ENCODE peak calls at places on chromosomes 5 and 9, in nine cellular contexts. One of them, this sample, is unnamed.

GRCh38 chr9:30746589-30746988 is 1637.9 kb upstream of the ACO1 start:
- DNase-seq in neural progenitor cell: no peak
- DNase-seq in SK-N-SH: no peak
- DNase-seq in HCT116: no peak
- DNase-seq in GM23338: no peak
- DNase-seq in MM.1S: no peak
- DNase-seq in OCI-LY7: no peak
- DNase-seq in GM23248: no peak
- DNase-seq in PC-3: no peak
- DNase-seq in this sample: no peak

GRCh38 chr9:83933804-83934203 is 12.6 kb upstream of the KIF27 start:
- DNase-seq in neural progenitor cell: no peak
- DNase-seq in HCT116: no peak
- DNase-seq in PC-3: no peak
- DNase-seq in OCI-LY7: no peak
- DNase-seq in GM23248: peak
- DNase-seq in GM23338: no peak
- DNase-seq in MM.1S: no peak
- DNase-seq in SK-N-SH: no peak
- DNase-seq in this sample: peak

GRCh38 chr9:7976167-7976755 is 176.7 kb upstream of the DMAC1 start:
- DNase-seq in GM23338: no peak
- DNase-seq in OCI-LY7: peak
- DNase-seq in GM23248: no peak
- DNase-seq in HCT116: no peak
- DNase-seq in neural progenitor cell: no peak
- DNase-seq in PC-3: no peak
- DNase-seq in MM.1S: peak
- DNase-seq in SK-N-SH: no peak
- DNase-seq in this sample: no peak

GRCh38 chr5:171496431-171496830 is 77.0 kb downstream of the FGF18 start:
- DNase-seq in HCT116: no peak
- DNase-seq in PC-3: no peak
- DNase-seq in neural progenitor cell: no peak
- DNase-seq in MM.1S: no peak
- DNase-seq in GM23338: no peak
- DNase-seq in OCI-LY7: no peak
- DNase-seq in SK-N-SH: no peak
- DNase-seq in GM23248: no peak
- DNase-seq in this sample: no peak

GRCh38 chr9:135046156-135047025 is 41.1 kb upstream of the OLFM1 start:
- DNase-seq in PC-3: no peak
- DNase-seq in neural progenitor cell: no peak
- DNase-seq in HCT116: no peak
- DNase-seq in OCI-LY7: no peak
- DNase-seq in GM23248: no peak
- DNase-seq in SK-N-SH: no peak
- DNase-seq in MM.1S: no peak
- DNase-seq in GM23338: no peak
- DNase-seq in this sample: no peak

GRCh38 chr9:21802418-21803000 is at the start of gene MTAP:
- DNase-seq in SK-N-SH: peak
- DNase-seq in GM23338: peak
- DNase-seq in MM.1S: peak
- DNase-seq in HCT116: peak
- DNase-seq in GM23248: peak
- DNase-seq in PC-3: peak
- DNase-seq in neural progenitor cell: peak
- DNase-seq in OCI-LY7: peak
- DNase-seq in this sample: peak

GRCh38 chr9:92133949-92134604 is 18.9 kb upstream of the SPTLC1 start:
- DNase-seq in SK-N-SH: peak
- DNase-seq in OCI-LY7: peak
- DNase-seq in neural progenitor cell: peak
- DNase-seq in GM23248: peak
- DNase-seq in GM23338: peak
- DNase-seq in PC-3: peak
- DNase-seq in MM.1S: peak
- DNase-seq in HCT116: peak
- DNase-seq in this sample: peak

GRCh38 chr5:179698935-179699639 is at the start of gene CANX:
- DNase-seq in SK-N-SH: no peak
- DNase-seq in GM23248: peak
- DNase-seq in OCI-LY7: no peak
- DNase-seq in MM.1S: peak
- DNase-seq in PC-3: no peak
- DNase-seq in HCT116: no peak
- DNase-seq in neural progenitor cell: no peak
- DNase-seq in GM23338: peak
- DNase-seq in this sample: no peak

GRCh38 chr5:72185717-72186388 is 78.6 kb downstream of the MAP1B start:
- DNase-seq in MM.1S: no peak
- DNase-seq in neural progenitor cell: no peak
- DNase-seq in SK-N-SH: no peak
- DNase-seq in PC-3: no peak
- DNase-seq in GM23338: no peak
- DNase-seq in OCI-LY7: no peak
- DNase-seq in HCT116: no peak
- DNase-seq in GM23248: peak
- DNase-seq in this sample: no peak

GRCh38 chr5:111829701-111830100 is 72.7 kb upstream of the NREP start:
- DNase-seq in GM23248: peak
- DNase-seq in PC-3: peak
- DNase-seq in HCT116: no peak
- DNase-seq in MM.1S: no peak
- DNase-seq in GM23338: no peak
- DNase-seq in SK-N-SH: no peak
- DNase-seq in OCI-LY7: no peak
- DNase-seq in neural progenitor cell: no peak
- DNase-seq in this sample: no peak

GRCh38 chr5:178388381-178389030 is 155.9 kb upstream of the PHYKPL start:
- DNase-seq in MM.1S: no peak
- DNase-seq in OCI-LY7: no peak
- DNase-seq in neural progenitor cell: no peak
- DNase-seq in GM23248: peak
- DNase-seq in HCT116: no peak
- DNase-seq in GM23338: no peak
- DNase-seq in SK-N-SH: peak
- DNase-seq in PC-3: no peak
- DNase-seq in this sample: peak
- TF ChIP-seq EZH2phosphoT487 in MM.1S: no peak
- TF ChIP-seq EZH2phosphoT487 in OCI-LY7: no peak
- TF ChIP-seq EZH2phosphoT487 in neural progenitor cell: no peak
- TF ChIP-seq EZH2phosphoT487 in GM23248: no peak
- TF ChIP-seq EZH2phosphoT487 in HCT116: no peak
- TF ChIP-seq EZH2phosphoT487 in GM23338: no peak
- TF ChIP-seq EZH2phosphoT487 in SK-N-SH: no peak
- TF ChIP-seq EZH2phosphoT487 in PC-3: no peak
- TF ChIP-seq EZH2phosphoT487 in this sample: no peak

DNA sequence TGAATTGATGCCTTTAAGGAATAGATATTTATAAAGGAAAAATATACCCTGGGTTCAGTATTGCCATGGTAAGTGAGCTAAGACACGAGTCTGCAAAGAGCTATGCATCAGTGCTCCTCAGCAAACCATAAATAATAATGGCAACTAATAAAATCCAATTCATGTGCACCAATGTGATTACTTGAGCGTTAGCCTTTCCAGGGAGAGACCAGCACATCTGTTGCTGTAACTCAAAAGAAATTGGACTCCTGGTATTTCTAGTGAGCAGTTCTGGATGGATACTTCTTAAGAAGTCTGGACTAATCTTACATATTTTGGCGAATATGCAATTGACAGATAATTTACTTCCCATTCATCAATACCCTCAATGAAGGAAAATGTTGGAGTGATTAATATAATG is 373.3 kb downstream of the ARHGEF28 start:
- DNase-seq in GM23338: no peak
- DNase-seq in MM.1S: no peak
- DNase-seq in OCI-LY7: no peak
- DNase-seq in GM23248: no peak
- DNase-seq in PC-3: no peak
- DNase-seq in SK-N-SH: no peak
- DNase-seq in HCT116: no peak
- DNase-seq in neural progenitor cell: no peak
- DNase-seq in this sample: no peak
- TF ChIP-seq EZH2phosphoT487 in GM23338: no peak
- TF ChIP-seq EZH2phosphoT487 in MM.1S: no peak
- TF ChIP-seq EZH2phosphoT487 in OCI-LY7: no peak
- TF ChIP-seq EZH2phosphoT487 in GM23248: no peak
- TF ChIP-seq EZH2phosphoT487 in PC-3: no peak
- TF ChIP-seq EZH2phosphoT487 in SK-N-SH: no peak
- TF ChIP-seq EZH2phosphoT487 in HCT116: no peak
- TF ChIP-seq EZH2phosphoT487 in neural progenitor cell: no peak
- TF ChIP-seq EZH2phosphoT487 in this sample: no peak

DNA sequence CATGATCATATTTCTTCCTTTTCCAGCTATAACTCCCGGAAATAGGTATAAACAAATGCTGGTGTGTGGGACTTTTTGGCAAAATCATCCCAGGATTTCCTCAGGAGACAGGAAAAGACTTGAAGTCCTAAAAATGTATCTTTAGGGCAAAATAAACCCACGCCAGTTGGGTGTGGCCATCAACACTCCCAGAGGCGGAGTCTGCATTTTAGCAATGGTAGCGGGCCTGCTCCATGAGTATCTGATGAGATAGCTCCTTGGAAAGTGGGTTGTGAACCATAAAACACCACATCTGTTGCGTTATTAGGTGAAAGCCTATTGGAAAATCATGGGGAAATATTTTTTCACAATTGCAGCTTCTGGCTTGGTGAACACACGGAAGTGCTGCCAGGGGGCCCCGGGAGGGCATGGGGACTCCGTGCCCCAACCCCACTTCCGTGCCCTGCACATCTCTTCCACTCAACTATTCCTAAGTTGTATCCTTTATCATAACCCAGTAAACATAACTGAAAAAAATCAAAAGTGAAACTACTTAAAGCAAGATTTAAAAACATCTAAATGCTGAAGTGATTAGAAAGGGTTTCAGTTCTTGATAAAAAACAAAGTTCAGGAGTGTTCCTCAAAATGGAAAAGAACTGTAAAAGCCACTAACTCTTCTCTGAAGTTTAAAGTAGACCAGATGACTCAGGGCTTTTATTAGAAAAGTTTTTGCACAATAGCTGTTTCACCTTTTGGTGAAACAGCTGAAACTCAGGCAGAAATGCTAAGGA is 111.2 kb downstream of the LRRC70 start:
- DNase-seq in neural progenitor cell: no peak
- DNase-seq in OCI-LY7: no peak
- DNase-seq in MM.1S: peak
- DNase-seq in HCT116: no peak
- DNase-seq in GM23338: no peak
- DNase-seq in SK-N-SH: no peak
- DNase-seq in GM23248: peak
- DNase-seq in PC-3: peak
- DNase-seq in this sample: no peak
- TF ChIP-seq EZH2phosphoT487 in neural progenitor cell: no peak
- TF ChIP-seq EZH2phosphoT487 in OCI-LY7: no peak
- TF ChIP-seq EZH2phosphoT487 in MM.1S: no peak
- TF ChIP-seq EZH2phosphoT487 in HCT116: no peak
- TF ChIP-seq EZH2phosphoT487 in GM23338: no peak
- TF ChIP-seq EZH2phosphoT487 in SK-N-SH: no peak
- TF ChIP-seq EZH2phosphoT487 in GM23248: no peak
- TF ChIP-seq EZH2phosphoT487 in PC-3: no peak
- TF ChIP-seq EZH2phosphoT487 in this sample: no peak

DNA sequence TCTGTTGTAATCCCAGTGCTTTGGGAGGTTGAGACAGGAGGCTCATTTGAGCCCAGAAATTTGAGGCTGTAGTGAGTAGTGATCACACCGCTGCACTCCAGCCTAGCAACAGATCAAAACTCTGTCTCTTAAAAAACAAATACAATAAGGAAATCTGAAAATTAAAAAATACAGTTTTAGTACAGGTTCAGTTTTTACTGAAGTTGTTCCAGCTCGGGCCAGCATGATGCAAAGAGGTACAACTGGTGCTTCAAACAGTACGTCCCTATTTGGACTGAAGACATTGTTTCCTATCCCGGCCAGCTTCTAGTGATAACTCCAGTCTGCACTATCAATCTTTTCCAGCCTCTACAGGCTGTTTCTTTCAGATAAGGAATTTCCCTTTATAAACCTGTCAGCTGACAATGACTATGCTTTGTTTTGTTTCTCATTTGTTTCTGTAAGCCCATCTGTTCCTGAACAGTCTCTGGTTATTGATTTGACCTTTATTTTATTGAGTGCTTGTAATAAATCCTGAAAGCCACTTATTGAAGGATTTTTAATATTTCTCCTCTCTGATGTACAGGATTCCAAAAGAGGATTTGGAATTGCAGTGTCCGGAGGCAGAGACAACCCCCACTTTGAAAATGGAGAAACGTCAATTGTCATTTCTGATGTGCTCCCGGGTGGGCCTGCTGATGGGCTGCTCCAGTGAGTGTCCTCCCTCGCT is 41.9 kb downstream of the TJP2 start:
- DNase-seq in GM23338: no peak
- DNase-seq in MM.1S: no peak
- DNase-seq in neural progenitor cell: no peak
- DNase-seq in PC-3: no peak
- DNase-seq in SK-N-SH: no peak
- DNase-seq in GM23248: no peak
- DNase-seq in OCI-LY7: no peak
- DNase-seq in HCT116: no peak
- DNase-seq in this sample: no peak
- TF ChIP-seq EZH2phosphoT487 in GM23338: no peak
- TF ChIP-seq EZH2phosphoT487 in MM.1S: no peak
- TF ChIP-seq EZH2phosphoT487 in neural progenitor cell: no peak
- TF ChIP-seq EZH2phosphoT487 in PC-3: no peak
- TF ChIP-seq EZH2phosphoT487 in SK-N-SH: no peak
- TF ChIP-seq EZH2phosphoT487 in GM23248: no peak
- TF ChIP-seq EZH2phosphoT487 in OCI-LY7: no peak
- TF ChIP-seq EZH2phosphoT487 in HCT116: no peak
- TF ChIP-seq EZH2phosphoT487 in this sample: no peak

DNA sequence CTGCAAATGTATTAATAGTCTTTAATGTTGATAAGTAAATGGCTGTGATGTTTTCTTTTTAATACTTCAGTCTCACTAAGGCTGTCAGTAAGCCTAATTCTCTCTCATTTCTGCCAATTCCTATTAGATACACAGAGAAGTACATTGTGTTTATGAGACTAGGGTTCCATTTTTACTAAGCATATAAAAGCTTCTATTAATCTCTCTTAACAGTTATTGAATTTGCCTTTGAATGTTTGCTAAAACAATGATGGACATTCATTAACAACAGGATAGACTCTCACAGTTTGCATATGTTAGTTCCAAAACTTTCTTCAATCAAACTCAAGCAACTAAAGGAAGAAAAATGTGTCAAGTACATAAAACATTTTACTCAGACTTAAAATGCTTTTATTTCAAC is 659.3 kb downstream of the TLE1 start:
- DNase-seq in GM23338: no peak
- DNase-seq in SK-N-SH: no peak
- DNase-seq in MM.1S: no peak
- DNase-seq in OCI-LY7: no peak
- DNase-seq in HCT116: no peak
- DNase-seq in GM23248: no peak
- DNase-seq in PC-3: no peak
- DNase-seq in neural progenitor cell: no peak
- DNase-seq in this sample: no peak
- TF ChIP-seq EZH2phosphoT487 in GM23338: no peak
- TF ChIP-seq EZH2phosphoT487 in SK-N-SH: no peak
- TF ChIP-seq EZH2phosphoT487 in MM.1S: no peak
- TF ChIP-seq EZH2phosphoT487 in OCI-LY7: no peak
- TF ChIP-seq EZH2phosphoT487 in HCT116: no peak
- TF ChIP-seq EZH2phosphoT487 in GM23248: no peak
- TF ChIP-seq EZH2phosphoT487 in PC-3: no peak
- TF ChIP-seq EZH2phosphoT487 in neural progenitor cell: no peak
- TF ChIP-seq EZH2phosphoT487 in this sample: no peak